ENCODE peak calls at places on chromosomes 13 and 19, in five cellular contexts. D is dorsolateral prefrontal cortex; K is AG04450; V is small intestine; I is CD4-positive, CD25-positive, alpha-beta regulatory T cell. W is an unnamed sample.

GRCh38 chr13:75723927-75724326 is 87.8 kb downstream of the LMO7 start:
- DNase-seq in V (no peak), I (no peak), K (no peak), D (no peak), W (no peak)

GRCh38 chr13:67136157-67136556 is 94.0 kb downstream of the PCDH9 start:
- DNase-seq in D (no peak), I (no peak), V (no peak), K (no peak), W (no peak)

GRCh38 chr13:44236370-44236769 is 137.3 kb upstream of the SERP2 start:
- DNase-seq in D (no peak), V (no peak), K (peak), I (no peak), W (no peak)

GRCh38 chr13:90416519-90416918 is 931.0 kb upstream of the MIR17HG start:
- DNase-seq in D (no peak), K (no peak), I (no peak), V (no peak), W (no peak)

GRCh38 chr13:48727252-48728011 is 73.7 kb downstream of the CYSLTR2 start:
- DNase-seq in K (no peak), V (no peak), D (no peak), I (no peak), W (no peak)

GRCh38 chr13:29523199-29523931 is 72.1 kb downstream of the SLC7A1 start:
- DNase-seq in I (no peak), V (no peak), K (no peak), D (no peak), W (peak)

GRCh38 chr19:11460207-11460606 is 20.6 kb downstream of the ELAVL3 start:
- DNase-seq in K (no peak), D (no peak), I (no peak), V (no peak), W (no peak)

GRCh38 chr19:6610934-6611370 is 20.0 kb upstream of the CD70 start:
- DNase-seq in V (no peak), I (no peak), K (no peak), D (no peak), W (no peak)

GRCh38 chr19:50801107-50801506 is 10.9 kb downstream of the ACP4 start:
- DNase-seq in V (no peak), K (no peak), D (no peak), I (no peak), W (no peak)

GRCh38 chr13:78437781-78438180 is 165.6 kb downstream of the POU4F1 start:
- DNase-seq in I (no peak), V (no peak), D (no peak), K (no peak), W (no peak)

GRCh38 chr19:6413291-6413690 is 11.3 kb downstream of the KHSRP start:
- DNase-seq in V (no peak), I (no peak), K (no peak), D (no peak), W (no peak)

GRCh38 chr19:3494051-3494450 is 6.4 kb downstream of the DOHH start:
- DNase-seq in I (no peak), D (peak), V (no peak), K (no peak), W (no peak)

GRCh38 chr19:2461751-2462634 is 5.2 kb upstream of the LMNB2 start:
- DNase-seq in I (peak), V (peak), K (no peak), D (no peak), W (peak)

GRCh38 chr13:23995283-23996073 is 98.2 kb upstream of the C1QTNF9B start:
- DNase-seq in D (no peak), I (no peak), K (no peak), V (no peak), W (no peak)

GRCh38 chr13:35984287-35984686 is 146.9 kb downstream of the DCLK1 start:
- DNase-seq in I (no peak), D (no peak), V (no peak), K (no peak), W (no peak)

GRCh38 chr13:43397110-43397509 is 373.7 kb downstream of the DNAJC15 start:
- DNase-seq in K (no peak), I (no peak), V (no peak), D (no peak), W (no peak)

GRCh38 chr19:35545855-35546381 is 492 bp downstream of the TMEM147 start:
- DNase-seq in V (peak), K (no peak), D (no peak), I (no peak), W (no peak)

GRCh38 chr13:109859898-109860297 is 73.5 kb upstream of the IRS2 start:
- DNase-seq in I (no peak), V (no peak), K (no peak), D (no peak), W (no peak)

GRCh38 chr19:16319466-16319865 is 5.2 kb upstream of the KLF2 start:
- DNase-seq in D (no peak), K (no peak), I (no peak), V (no peak), W (no peak)

GRCh38 chr19:45455707-45456499 is 11.9 kb upstream of the FOSB start:
- DNase-seq in K (peak), V (peak), I (no peak), D (no peak), W (peak)

GRCh38 chr13:75123428-75123827 is 358.5 kb downstream of the TBC1D4 start:
- DNase-seq in D (no peak), I (no peak), V (no peak), K (no peak), W (no peak)

GRCh38 chr19:39154626-39155100 is 29.1 kb downstream of the PAK4 start:
- DNase-seq in D (no peak), K (no peak), I (no peak), V (peak), W (no peak)

GRCh38 chr19:50488795-50489194 is 12.1 kb upstream of the GARIN5A start:
- DNase-seq in K (no peak), V (no peak), D (no peak), I (no peak), W (peak)

GRCh38 chr13:40508112-40508511 is 158.3 kb downstream of the FOXO1 start:
- DNase-seq in K (no peak), I (peak), D (no peak), V (no peak), W (no peak)

GRCh38 chr19:2494447-2495129 is 18.7 kb downstream of the GADD45B start:
- DNase-seq in D (peak), I (peak), V (peak), K (no peak), W (peak)

GRCh38 chr19:18650048-18650435 is 13.2 kb downstream of the KLHL26 start:
- DNase-seq in I (no peak), K (no peak), D (no peak), V (no peak), W (peak)

GRCh38 chr19:8005534-8006256 is at the start of gene ELAVL1:
- DNase-seq in K (peak), V (peak), D (peak), I (peak), W (peak)

GRCh38 chr13:91369432-91369831 is 21.9 kb downstream of the MIR17HG start:
- DNase-seq in I (no peak), K (no peak), V (no peak), D (no peak), W (no peak)

GRCh38 chr13:28796938-28797257 is 23.2 kb upstream of the MTUS2 start:
- DNase-seq in D (no peak), K (no peak), I (no peak), V (no peak), W (no peak)

GRCh38 chr19:14413765-14414171 is 5.4 kb downstream of the DDX39A start:
- DNase-seq in I (no peak), V (no peak), D (no peak), K (no peak), W (no peak)

GRCh38 chr19:34994643-34995471 is 5.3 kb upstream of the GRAMD1A start:
- DNase-seq in V (peak), K (no peak), I (no peak), D (no peak), W (peak)

GRCh38 chr19:45917421-45918091 is 3.0 kb upstream of the NANOS2 start:
- DNase-seq in K (no peak), I (no peak), D (no peak), V (no peak), W (no peak)

GRCh38 chr13:102405499-102406079 is 3.7 kb upstream of the FGF14 start:
- DNase-seq in D (no peak), I (no peak), K (no peak), V (no peak), W (no peak)

DNA sequence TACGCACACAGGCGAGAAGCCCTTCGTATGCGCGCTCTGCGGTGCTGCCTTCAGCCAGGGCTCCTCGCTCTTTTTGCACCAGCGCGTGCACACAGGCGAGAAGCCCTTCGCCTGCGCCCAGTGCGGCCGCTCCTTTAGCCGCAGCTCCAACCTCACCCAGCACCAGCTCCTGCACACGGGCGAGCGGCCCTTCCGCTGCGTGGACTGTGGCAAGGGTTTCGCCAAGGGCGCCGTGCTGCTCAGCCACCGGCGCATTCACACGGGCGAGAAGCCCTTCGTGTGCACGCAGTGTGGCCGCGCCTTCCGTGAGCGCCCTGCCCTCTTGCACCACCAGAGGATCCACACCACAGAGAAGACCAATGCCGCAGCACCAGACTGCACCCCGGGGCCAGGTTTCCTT is 4.7 kb downstream of the ZNF324B start:
- DNase-seq in I (no peak), V (no peak), K (no peak), D (no peak), W (no peak)
- H3K4me3 ChIP-seq in I (no peak), V (no peak), K (no peak), D (no peak), W (no peak)

GRCh38 chr13:20193142-20193923 is 595 bp upstream of the GJB2 start:
- DNase-seq in D (no peak), I (peak), V (no peak), K (no peak), W (no peak)
- H3K27ac ChIP-seq in D (no peak), I (no peak), V (no peak), K (no peak), W (no peak)

DNA sequence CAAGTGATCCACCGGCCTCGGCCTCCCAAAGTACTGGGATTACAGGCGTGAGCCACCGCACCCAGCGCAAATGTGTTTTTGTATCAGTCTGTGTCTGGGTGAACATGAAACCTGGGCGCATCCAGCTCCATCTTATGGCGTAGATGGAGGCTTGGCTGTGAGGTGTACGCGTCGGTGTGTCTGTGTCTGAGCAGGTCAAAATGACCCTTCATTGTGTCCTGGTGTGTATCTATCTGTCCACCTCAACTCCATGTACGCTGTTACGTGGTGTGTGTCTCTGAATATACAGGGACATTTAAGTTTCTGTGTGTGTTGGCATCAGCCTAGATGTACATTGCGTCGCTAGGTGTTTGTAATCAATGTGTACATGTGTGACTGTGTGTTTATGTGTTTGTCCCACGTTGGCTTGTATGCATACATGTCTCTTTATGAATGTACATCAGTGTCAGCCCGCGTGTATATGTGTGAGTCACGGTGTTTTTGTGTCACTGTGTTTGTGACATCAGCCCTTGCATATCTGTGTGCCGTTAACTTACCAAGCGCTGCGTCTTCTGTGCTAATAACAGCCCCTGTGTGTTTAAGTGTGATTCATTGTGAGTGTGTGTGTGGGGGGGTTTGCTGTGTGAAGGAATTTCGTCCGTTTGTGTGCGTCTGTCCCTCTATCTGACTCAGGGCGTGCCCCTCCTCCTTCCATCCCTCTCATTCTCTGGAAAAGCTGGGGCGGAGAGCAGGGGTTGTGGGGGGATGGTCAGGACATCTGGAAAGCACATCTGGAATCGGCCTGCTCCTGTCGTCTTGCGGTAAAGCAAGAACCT is 6.4 kb downstream of the AXL start:
- DNase-seq in I (peak), D (peak), K (peak), V (peak), W (peak)
- H3K4me3 ChIP-seq in I (no peak), D (peak), K (peak), V (no peak), W (no peak)

GRCh38 chr13:47306991-47307390 is 410.1 kb upstream of the HTR2A start:
- DNase-seq in V (no peak), D (no peak), K (no peak), I (no peak), W (no peak)

DNA sequence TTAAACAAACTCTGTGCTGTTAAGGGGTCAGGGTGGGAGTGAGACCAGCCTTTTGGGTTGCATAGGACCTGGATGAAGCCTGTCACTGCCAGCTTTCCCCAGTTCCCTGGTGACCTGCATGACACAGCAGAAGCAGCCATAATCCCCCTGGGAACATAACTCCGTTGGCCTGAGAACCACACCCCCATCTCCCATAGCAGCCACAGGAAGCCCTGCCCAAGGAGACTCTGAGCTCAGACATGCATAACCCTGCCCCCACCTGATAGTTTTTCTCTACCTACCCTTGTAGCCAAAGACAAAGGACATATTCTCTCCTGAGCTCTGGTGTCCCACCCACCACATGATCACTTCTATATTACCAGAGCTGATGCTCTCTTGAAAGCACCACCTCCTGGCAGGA is 413.5 kb upstream of the HTR2A start:
- DNase-seq in I (no peak), D (no peak), K (no peak), V (no peak), W (no peak)
- H3K27ac ChIP-seq in I (no peak), D (no peak), K (no peak), V (no peak), W (no peak)

GRCh38 chr19:41928754-41929535 is 696 bp upstream of the ERFL start:
- DNase-seq in D (no peak), I (peak), K (no peak), V (peak), W (no peak)

GRCh38 chr19:41929536-41930071 is 1.4 kb upstream of the ERFL start:
- DNase-seq in K (no peak), D (no peak), I (no peak), V (no peak), W (no peak)

GRCh38 chr19:41927810-41928192 is 448 bp downstream of the ERFL start:
- DNase-seq in V (no peak), K (no peak), D (no peak), I (no peak), W (no peak)

GRCh38 chr19:41926861-41927809 is 1.1 kb downstream of the ERFL start:
- DNase-seq in D (no peak), V (no peak), I (no peak), K (no peak), W (no peak)

DNA sequence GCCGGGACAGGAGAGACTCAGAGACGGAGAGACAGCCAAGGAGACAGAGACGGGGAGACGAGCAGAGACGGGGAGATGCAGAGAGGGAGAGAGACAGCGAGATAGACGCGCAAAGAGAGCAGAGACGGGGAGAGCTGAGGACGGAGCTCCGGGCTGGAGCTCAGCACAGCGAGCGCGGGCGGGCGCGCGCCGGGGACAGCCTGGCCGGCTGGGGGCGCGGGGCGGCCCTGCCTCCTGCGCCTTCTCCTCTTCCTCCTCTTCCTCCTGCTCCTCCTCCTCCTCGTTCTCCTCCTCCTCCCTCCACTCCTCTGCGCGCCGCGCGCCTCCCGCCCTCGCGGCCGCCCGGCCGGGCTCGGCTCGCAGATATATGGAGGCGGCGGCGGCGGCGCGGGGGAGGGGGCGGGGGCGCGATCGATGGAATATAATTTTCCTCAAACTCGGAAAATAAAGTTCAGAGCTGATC is at the start of gene ERFL:
- DNase-seq in D (no peak), K (no peak), V (no peak), I (no peak), W (no peak)
- H3K4me3 ChIP-seq in D (peak), K (peak), V (peak), I (peak), W (no peak)

DNA sequence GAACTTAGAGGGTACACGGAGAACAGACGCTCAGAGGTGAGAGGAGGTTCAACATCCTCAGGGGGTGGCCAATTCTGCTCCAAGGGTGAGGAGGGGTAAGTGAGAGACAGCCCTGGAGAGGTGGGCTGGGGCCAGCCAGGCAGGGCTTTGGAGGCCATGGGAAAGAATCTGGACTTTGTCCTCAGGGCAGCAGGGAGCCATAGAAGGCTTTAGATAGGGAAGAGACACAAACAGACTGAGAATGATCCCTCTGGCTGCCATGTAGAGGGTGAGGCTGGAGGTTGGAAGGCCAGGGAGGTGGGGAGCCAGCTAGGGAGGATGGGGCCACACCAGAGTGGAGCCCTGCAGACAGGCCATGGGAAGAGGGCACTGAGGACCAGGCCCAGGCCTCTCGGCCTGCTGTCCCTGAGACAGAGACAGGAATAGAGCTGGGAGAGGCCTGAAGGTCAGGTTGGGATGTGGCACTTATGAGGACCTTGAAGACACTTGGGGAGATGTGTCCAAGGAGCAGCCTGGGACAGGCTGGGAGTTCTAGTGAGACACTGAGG is 29.2 kb upstream of the CCNP start:
- DNase-seq in V (peak), I (no peak), K (no peak), D (no peak), W (no peak)
- H3K27ac ChIP-seq in V (no peak), I (no peak), K (no peak), D (no peak), W (no peak)

W was measured in aorta.